ENCODE peak calls at places on chromosome 17, in five cellular contexts. One of them, this sample, is unnamed.

GRCh38 chr17:14427914-14428639 is 127.2 kb downstream of the HS3ST3B1 start:
- DNase-seq in HCT116: no peak
- DNase-seq in HepG2: no peak
- DNase-seq in GM12878: peak; percentile 3
- DNase-seq in SK-N-SH: no peak
- DNase-seq in this sample: no peak

GRCh38 chr17:69462010-69462409 is 47.5 kb downstream of the MAP2K6 start:
- DNase-seq in HCT116: no peak
- DNase-seq in HepG2: no peak
- DNase-seq in GM12878: no peak
- DNase-seq in SK-N-SH: no peak
- DNase-seq in this sample: no peak

GRCh38 chr17:14228903-14229302 is 7.8 kb downstream of the CDRT15 start:
- DNase-seq in HCT116: no peak
- DNase-seq in HepG2: no peak
- DNase-seq in GM12878: no peak
- DNase-seq in SK-N-SH: no peak
- DNase-seq in this sample: no peak

GRCh38 chr17:13209091-13209490 is 191.3 kb upstream of the ELAC2 start:
- DNase-seq in HCT116: no peak
- DNase-seq in HepG2: no peak
- DNase-seq in GM12878: no peak
- DNase-seq in SK-N-SH: no peak
- DNase-seq in this sample: no peak

GRCh38 chr17:58666858-58667267 is 25.0 kb downstream of the TEX14 start:
- DNase-seq in HCT116: peak; percentile 81
- DNase-seq in HepG2: no peak
- DNase-seq in GM12878: no peak
- DNase-seq in SK-N-SH: no peak
- DNase-seq in this sample: no peak

GRCh38 chr17:10226930-10227695 is 28.7 kb upstream of the GAS7 start:
- DNase-seq in HCT116: peak; percentile 23
- DNase-seq in HepG2: peak; percentile 16
- DNase-seq in GM12878: no peak
- DNase-seq in SK-N-SH: peak; percentile 65
- DNase-seq in this sample: peak; percentile 27

GRCh38 chr17:412211-413015 is 59.8 kb upstream of the RPH3AL start:
- DNase-seq in HCT116: peak; percentile 21
- DNase-seq in HepG2: peak; percentile 55
- DNase-seq in GM12878: no peak
- DNase-seq in SK-N-SH: peak; percentile 73
- DNase-seq in this sample: no peak

GRCh38 chr17:17837966-17838962 is 1.5 kb upstream of the SREBF1 start:
- DNase-seq in HCT116: peak; percentile 75
- DNase-seq in HepG2: peak; percentile 57
- DNase-seq in GM12878: no peak
- DNase-seq in SK-N-SH: no peak
- DNase-seq in this sample: no peak

GRCh38 chr17:29764748-29765147 is 142.0 kb upstream of the CORO6 start:
- DNase-seq in HCT116: no peak
- DNase-seq in HepG2: no peak
- DNase-seq in GM12878: no peak
- DNase-seq in SK-N-SH: no peak
- DNase-seq in this sample: no peak

GRCh38 chr17:40612510-40613244 is 34.9 kb downstream of the SMARCE1 start:
- DNase-seq in HCT116: no peak
- DNase-seq in HepG2: no peak
- DNase-seq in GM12878: no peak
- DNase-seq in SK-N-SH: no peak
- DNase-seq in this sample: no peak

GRCh38 chr17:42378597-42379594 is 9.3 kb downstream of the STAT3 start:
- DNase-seq in HCT116: no peak
- DNase-seq in HepG2: no peak
- DNase-seq in GM12878: peak; percentile 41
- DNase-seq in SK-N-SH: no peak
- DNase-seq in this sample: no peak

GRCh38 chr17:20026960-20027359 is 17.8 kb downstream of the SPECC1 start:
- DNase-seq in HCT116: no peak
- DNase-seq in HepG2: no peak
- DNase-seq in GM12878: no peak
- DNase-seq in SK-N-SH: no peak
- DNase-seq in this sample: no peak

GRCh38 chr17:81386646-81387234 is 8.5 kb upstream of the BAHCC1 start:
- DNase-seq in HCT116: no peak
- DNase-seq in HepG2: peak; percentile 45
- DNase-seq in GM12878: no peak
- DNase-seq in SK-N-SH: peak; percentile 73
- DNase-seq in this sample: no peak

GRCh38 chr17:81388091-81388611 is 7.1 kb upstream of the BAHCC1 start:
- DNase-seq in HCT116: no peak
- DNase-seq in HepG2: no peak
- DNase-seq in GM12878: no peak
- DNase-seq in SK-N-SH: no peak
- DNase-seq in this sample: no peak

GRCh38 chr17:81386141-81386645 is 9.1 kb upstream of the BAHCC1 start:
- DNase-seq in HCT116: no peak
- DNase-seq in HepG2: no peak
- DNase-seq in GM12878: no peak
- DNase-seq in SK-N-SH: no peak
- DNase-seq in this sample: no peak

GRCh38 chr17:81388612-81389367 is 6.5 kb upstream of the BAHCC1 start:
- DNase-seq in HCT116: no peak
- DNase-seq in HepG2: peak; percentile 53
- DNase-seq in GM12878: no peak
- DNase-seq in SK-N-SH: peak; percentile 81
- DNase-seq in this sample: no peak

DNA sequence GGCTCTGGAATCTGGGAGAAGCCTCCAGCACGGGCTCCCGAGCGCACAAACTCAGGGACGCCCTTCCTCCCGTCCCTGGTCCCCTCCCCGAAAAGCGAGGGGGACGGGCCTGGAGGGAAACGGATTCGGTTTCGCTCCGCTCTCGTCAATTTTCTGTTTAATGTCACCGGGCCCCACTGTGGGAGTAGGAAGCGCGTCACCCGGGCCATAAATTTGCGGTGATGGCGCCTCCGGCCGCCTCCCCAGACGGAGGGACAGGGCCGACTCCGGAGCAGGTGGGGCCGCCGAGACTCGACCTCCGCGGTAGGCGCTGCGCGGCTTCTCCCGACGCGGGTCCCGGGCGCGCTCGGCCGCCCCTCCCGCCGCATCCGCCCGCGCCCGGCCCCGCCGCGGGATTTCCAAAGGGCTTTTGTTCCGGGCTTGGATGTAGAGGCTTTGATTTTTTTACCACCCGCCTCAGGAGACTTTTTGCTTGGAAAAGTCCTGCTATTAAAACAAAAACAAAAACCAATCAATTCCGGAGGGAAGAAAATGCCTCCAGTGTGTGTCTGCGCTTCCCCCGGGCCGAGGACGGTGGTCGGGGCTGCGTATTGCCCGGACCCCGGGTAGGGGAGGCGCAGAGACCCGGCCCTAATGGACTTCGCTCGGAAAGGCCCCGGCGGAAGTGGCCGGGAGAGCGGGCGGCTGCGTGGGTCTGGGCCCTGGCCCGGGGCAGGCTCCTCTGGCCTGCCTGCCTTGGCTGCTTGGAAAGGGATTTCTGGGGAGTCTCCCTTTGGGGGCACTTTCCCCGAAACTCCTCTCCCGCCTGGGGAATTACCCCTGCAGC is 7.8 kb upstream of the BAHCC1 start:
- DNase-seq in HCT116: no peak
- DNase-seq in HepG2: no peak
- DNase-seq in GM12878: no peak
- DNase-seq in SK-N-SH: peak; percentile 75
- DNase-seq in this sample: no peak
- H3K9ac ChIP-seq in HCT116: peak overlapping the region; percentile 93
- H3K9ac ChIP-seq in HepG2: peak overlapping the region; percentile 72
- H3K9ac ChIP-seq in GM12878: peak overlapping the region; percentile 34
- H3K9ac ChIP-seq in SK-N-SH: peak overlapping the region; percentile 51
- H3K9ac ChIP-seq in this sample: peak overlapping the region; percentile 79

GRCh38 chr17:44304651-44305050 is 3.8 kb upstream of the RUNDC3A start:
- DNase-seq in HCT116: no peak
- DNase-seq in HepG2: no peak
- DNase-seq in GM12878: no peak
- DNase-seq in SK-N-SH: no peak
- DNase-seq in this sample: no peak
- TF ChIP-seq YY1 in HCT116: no peak
- TF ChIP-seq YY1 in HepG2: no peak
- TF ChIP-seq YY1 in GM12878: no peak
- TF ChIP-seq YY1 in SK-N-SH: no peak
- TF ChIP-seq YY1 in this sample: no peak

GRCh38 chr17:45394001-45394912 is 38.4 kb downstream of the ARHGAP27 start:
- DNase-seq in HCT116: no peak
- DNase-seq in HepG2: no peak
- DNase-seq in GM12878: no peak
- DNase-seq in SK-N-SH: no peak
- DNase-seq in this sample: no peak
- H3K9ac ChIP-seq in HCT116: no peak overlapping the region
- H3K9ac ChIP-seq in HepG2: no peak overlapping the region
- H3K9ac ChIP-seq in GM12878: no peak overlapping the region
- H3K9ac ChIP-seq in SK-N-SH: no peak overlapping the region
- H3K9ac ChIP-seq in this sample: peak overlapping the region; percentile 44

GRCh38 chr17:5821813-5822212 is 237.5 kb upstream of the NLRP1 start:
- DNase-seq in HCT116: no peak
- DNase-seq in HepG2: no peak
- DNase-seq in GM12878: no peak
- DNase-seq in SK-N-SH: no peak
- DNase-seq in this sample: no peak
- TF ChIP-seq YY1 in HCT116: no peak
- TF ChIP-seq YY1 in HepG2: no peak
- TF ChIP-seq YY1 in GM12878: no peak
- TF ChIP-seq YY1 in SK-N-SH: no peak
- TF ChIP-seq YY1 in this sample: no peak

GRCh38 chr17:74337834-74338500 is 11.9 kb downstream of the KIF19 start:
- DNase-seq in HCT116: no peak
- DNase-seq in HepG2: no peak
- DNase-seq in GM12878: no peak
- DNase-seq in SK-N-SH: peak; percentile 36
- DNase-seq in this sample: no peak
- H3K9ac ChIP-seq in HCT116: no peak overlapping the region
- H3K9ac ChIP-seq in HepG2: no peak overlapping the region
- H3K9ac ChIP-seq in GM12878: no peak overlapping the region
- H3K9ac ChIP-seq in SK-N-SH: no peak overlapping the region
- H3K9ac ChIP-seq in this sample: no peak overlapping the region

DNA sequence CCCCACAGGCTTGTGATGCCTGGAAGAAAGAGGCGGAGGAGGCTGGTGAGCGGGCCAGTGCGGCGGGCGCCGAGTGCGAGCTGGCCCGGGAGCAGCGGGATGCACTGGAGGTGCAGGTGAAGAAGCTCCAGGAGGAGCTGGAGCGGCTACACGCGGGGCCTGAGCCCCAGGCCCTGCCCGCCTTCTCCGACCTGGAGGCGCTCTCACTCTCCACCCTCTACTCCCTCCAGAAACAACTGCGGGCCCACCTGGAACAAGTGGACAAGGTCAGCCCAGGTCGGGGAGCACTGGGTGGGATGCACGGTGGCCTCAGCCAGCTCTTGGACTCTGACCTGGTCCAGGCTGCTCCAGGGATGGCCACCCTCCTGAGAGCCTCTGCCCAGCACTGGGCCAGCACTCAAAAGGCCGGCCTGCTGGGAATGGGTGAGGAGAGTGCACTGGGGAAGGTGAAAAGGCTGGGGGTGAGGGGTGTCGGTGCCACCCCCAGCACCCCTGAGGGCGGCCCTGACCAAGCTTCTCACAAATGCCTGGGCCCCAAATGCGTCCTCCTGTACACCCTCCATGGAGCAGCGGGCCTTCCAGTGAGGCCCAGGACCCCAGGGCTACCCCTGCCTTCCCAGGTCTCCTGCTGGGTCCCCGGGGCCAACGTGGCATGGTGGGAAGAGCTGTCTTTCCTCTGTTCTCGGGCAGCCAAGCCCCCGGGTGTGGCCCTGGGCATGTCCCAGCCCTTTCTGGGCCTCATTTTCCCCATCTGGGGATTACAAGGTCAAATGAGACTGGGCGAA is 20.8 kb downstream of the UNC13D start:
- DNase-seq in HCT116: no peak
- DNase-seq in HepG2: no peak
- DNase-seq in GM12878: no peak
- DNase-seq in SK-N-SH: no peak
- DNase-seq in this sample: no peak
- TF ChIP-seq YY1 in HCT116: no peak
- TF ChIP-seq YY1 in HepG2: no peak
- TF ChIP-seq YY1 in GM12878: no peak
- TF ChIP-seq YY1 in SK-N-SH: no peak
- TF ChIP-seq YY1 in this sample: no peak

GRCh38 chr17:21462259-21462658 is 86.1 kb downstream of the KCNJ12 start:
- DNase-seq in HCT116: no peak
- DNase-seq in HepG2: no peak
- DNase-seq in GM12878: no peak
- DNase-seq in SK-N-SH: no peak
- DNase-seq in this sample: no peak
- H3K9ac ChIP-seq in HCT116: no peak overlapping the region
- H3K9ac ChIP-seq in HepG2: no peak overlapping the region
- H3K9ac ChIP-seq in GM12878: no peak overlapping the region
- H3K9ac ChIP-seq in SK-N-SH: no peak overlapping the region
- H3K9ac ChIP-seq in this sample: no peak overlapping the region

This sample was measured in NT2/D1.